ENCODE peak calls at places on chromosomes 11 and 22, in ten cellular contexts. G is GM12891, U is H1, H is HepG2, D is transverse colon, M is HCT116, Y is breast epithelium, R is K562, J is upper lobe of left lung, P is endothelial cell of umbilical vein. F is an unnamed sample.

GRCh38 chr22:44773082-44773481 is 20.7 kb downstream of the ARHGAP8 start:
- DNase-seq in J (no peak), R (no peak), D (no peak), U (no peak), Y (no peak), H (no peak), M (no peak), P (no peak), G (no peak), F (no peak)

GRCh38 chr11:119615003-119615878 is 113.8 kb downstream of the NECTIN1 start:
- DNase-seq in R (no peak), M (peak), H (peak), G (no peak), J (peak), U (no peak), Y (no peak), D (no peak), P (peak), F (no peak)

GRCh38 chr11:19711911-19712280 is 741 bp upstream of the NAV2 start:
- DNase-seq in D (peak), J (no peak), G (no peak), H (no peak), M (no peak), P (no peak), U (no peak), Y (no peak), R (peak), F (no peak)

GRCh38 chr22:49331223-49331815 is 496.4 kb downstream of the BRD1 start:
- DNase-seq in H (no peak), D (peak), R (no peak), M (no peak), J (no peak), G (no peak), U (peak), P (no peak), Y (peak), F (no peak)

GRCh38 chr22:27537481-27537891 is 264.1 kb downstream of the MN1 start:
- DNase-seq in Y (no peak), M (no peak), U (no peak), G (no peak), P (peak), H (no peak), D (peak), J (no peak), R (no peak), F (no peak)

GRCh38 chr11:45984192-45984591 is 61.7 kb downstream of the LARGE2 start:
- DNase-seq in P (no peak), D (no peak), Y (no peak), H (no peak), G (no peak), U (no peak), R (no peak), J (no peak), M (no peak), F (no peak)

GRCh38 chr11:34632105-34632780 is 11.3 kb downstream of the EHF start:
- DNase-seq in M (no peak), P (no peak), R (no peak), H (no peak), U (no peak), G (no peak), J (peak), Y (peak), D (no peak), F (no peak)

GRCh38 chr11:31958086-31958735 is 132.7 kb upstream of the RCN1 start:
- DNase-seq in Y (no peak), G (peak), H (peak), R (peak), J (peak), P (peak), U (peak), D (peak), M (peak), F (peak)

GRCh38 chr11:80503990-80504389 is 1063.2 kb upstream of the TENM4 start:
- DNase-seq in H (no peak), M (no peak), G (no peak), D (no peak), R (no peak), J (no peak), P (no peak), Y (no peak), U (no peak), F (no peak)

GRCh38 chr11:14969922-14970323 is 2.2 kb downstream of the CALCA start:
- DNase-seq in Y (no peak), M (peak), P (peak), U (peak), G (no peak), R (peak), H (peak), J (no peak), D (peak), F (no peak)

GRCh38 chr11:12263141-12263693 is 114.2 kb upstream of the PARVA start:
- DNase-seq in R (peak), P (no peak), D (no peak), M (no peak), H (no peak), U (no peak), Y (no peak), G (no peak), J (no peak), F (no peak)

GRCh38 chr11:122696662-122697061 is 41.1 kb downstream of the UBASH3B start:
- DNase-seq in D (no peak), R (peak), J (no peak), P (peak), Y (no peak), U (no peak), G (no peak), H (no peak), M (no peak), F (peak)

GRCh38 chr22:39942433-39943213 is 17.6 kb upstream of the TMA7B start:
- DNase-seq in P (no peak), D (no peak), U (no peak), R (no peak), G (no peak), Y (no peak), H (no peak), M (no peak), J (no peak), F (no peak)

GRCh38 chr11:73141031-73141308 is 1.1 kb downstream of the FCHSD2 start:
- DNase-seq in U (no peak), J (peak), G (no peak), H (no peak), R (peak), P (no peak), D (no peak), Y (no peak), M (no peak), F (no peak)

GRCh38 chr11:8988329-8989234 is 15.2 kb downstream of the NRIP3 start:
- DNase-seq in Y (no peak), G (no peak), P (no peak), D (no peak), U (no peak), M (no peak), R (peak), J (no peak), H (no peak), F (no peak)

GRCh38 chr22:27216444-27216843 is 559.1 kb downstream of the MIAT start:
- DNase-seq in G (no peak), D (no peak), U (no peak), H (no peak), P (no peak), Y (no peak), M (no peak), R (no peak), J (no peak), F (no peak)

GRCh38 chr11:10350341-10350740 is 45.5 kb downstream of the ADM start:
- DNase-seq in M (peak), U (no peak), H (peak), P (no peak), J (no peak), G (no peak), Y (no peak), R (no peak), D (no peak), F (no peak)

GRCh38 chr22:46352691-46353386 is 17.3 kb downstream of the TRMU start:
- DNase-seq in P (no peak), R (no peak), M (no peak), G (no peak), H (no peak), U (no peak), Y (no peak), J (peak), D (peak), F (no peak)

GRCh38 chr11:66104057-66104638 is 34.1 kb downstream of the PACS1 start:
- DNase-seq in D (no peak), R (no peak), J (no peak), G (no peak), Y (no peak), H (no peak), U (no peak), M (no peak), P (no peak), F (no peak)

GRCh38 chr11:14012836-14013235 is 50.3 kb downstream of the SPON1 start:
- DNase-seq in R (no peak), H (no peak), G (no peak), Y (no peak), P (no peak), D (no peak), U (no peak), M (no peak), J (no peak), F (no peak)

GRCh38 chr11:17581732-17582053 is 34.6 kb downstream of the OTOG start:
- DNase-seq in J (peak), D (no peak), G (no peak), Y (no peak), U (no peak), M (no peak), R (no peak), H (no peak), P (no peak), F (no peak)

GRCh38 chr11:68843052-68843561 is 1.4 kb upstream of the CPT1A start:
- DNase-seq in U (no peak), R (no peak), P (peak), G (no peak), M (no peak), J (peak), H (no peak), D (peak), Y (no peak), F (no peak)

GRCh38 chr22:31085493-31085824 is 4.3 kb downstream of the SMTN start:
- DNase-seq in R (no peak), P (no peak), D (peak), J (no peak), U (no peak), H (no peak), G (no peak), M (no peak), Y (peak), F (no peak)

GRCh38 chr11:70494559-70495350 is 96.4 kb downstream of the CTTN start:
- DNase-seq in D (no peak), G (no peak), H (no peak), U (no peak), M (no peak), R (no peak), P (no peak), Y (no peak), J (no peak), F (no peak)

GRCh38 chr22:43980996-43981395 is 25.8 kb downstream of the SAMM50 start:
- DNase-seq in U (no peak), P (no peak), J (no peak), H (no peak), D (no peak), M (no peak), G (no peak), R (no peak), Y (no peak), F (no peak)

GRCh38 chr11:60570970-60571369 is 55.8 kb downstream of the MS4A13 start:
- DNase-seq in J (no peak), D (no peak), M (no peak), U (no peak), H (no peak), Y (no peak), G (no peak), P (no peak), R (no peak), F (no peak)

GRCh38 chr11:69531071-69531716 is 49.7 kb downstream of the LINC01488 start:
- DNase-seq in P (no peak), M (no peak), H (no peak), R (no peak), Y (no peak), D (no peak), U (no peak), J (peak), G (no peak), F (no peak)

GRCh38 chr22:40855960-40856512 is 403 bp downstream of the ST13 start:
- DNase-seq in J (peak), P (peak), U (no peak), R (peak), H (no peak), G (peak), Y (peak), M (no peak), D (no peak), F (no peak)

GRCh38 chr22:47022075-47022473 is 259.6 kb downstream of the TBC1D22A start:
- DNase-seq in Y (no peak), M (no peak), J (no peak), D (no peak), H (peak), U (no peak), G (no peak), R (no peak), P (no peak), F (no peak)

GRCh38 chr11:132028380-132029240 is 658.2 kb downstream of the NTM start:
- DNase-seq in U (no peak), J (no peak), G (peak), M (no peak), P (peak), R (no peak), H (peak), D (peak), Y (no peak), F (no peak)

DNA sequence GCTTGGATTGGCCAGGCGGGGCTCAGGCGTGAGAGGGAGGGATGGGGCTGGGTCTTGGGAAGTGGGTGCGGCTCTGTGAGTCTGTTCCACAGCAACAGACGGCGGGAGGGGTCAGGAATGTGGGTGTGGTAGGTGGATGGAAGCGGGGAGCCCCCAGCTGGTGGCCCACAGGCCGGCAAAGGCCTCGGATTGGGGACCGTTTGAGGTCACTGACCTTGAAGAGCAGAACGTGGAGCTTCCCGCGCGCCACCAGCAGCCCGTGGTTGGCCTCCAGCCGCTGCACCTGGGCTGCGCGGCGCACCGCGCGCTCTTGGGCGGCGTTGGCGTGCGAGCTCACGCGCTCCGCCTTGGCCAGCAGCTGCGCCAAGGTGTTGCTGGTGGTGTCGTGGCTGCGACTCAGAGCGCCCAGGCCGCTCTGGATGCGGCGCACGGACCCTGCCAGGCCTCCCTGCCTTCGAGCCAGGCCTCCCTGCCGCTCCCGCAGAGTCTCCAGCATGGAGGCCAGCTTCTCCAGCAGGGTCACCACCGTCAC is 356 bp downstream of the CAVIN3 start:
- DNase-seq in H (no peak), M (peak), P (peak), Y (peak), G (peak), J (peak), D (peak), U (no peak), R (peak), F (peak)
- TF ChIP-seq POLR2A in H (no peak), M (peak), P (peak), Y (no peak), G (no peak), J (no peak), D (no peak), U (no peak), R (no peak), F (no peak)

GRCh38 chr11:27282141-27282590 is 80.8 kb downstream of the CCDC34 start:
- DNase-seq in M (no peak), G (no peak), P (peak), Y (no peak), U (no peak), J (no peak), H (peak), R (no peak), D (no peak), F (no peak)
- TF ChIP-seq POLR2AphosphoS5 in M (no peak), G (no peak), P (peak), Y (no peak), U (no peak), J (no peak), H (no peak), R (no peak), D (no peak), F (no peak)

GRCh38 chr22:36387914-36388864 is at the start of gene MYH9:
- DNase-seq in J (peak), D (peak), H (peak), Y (peak), P (peak), R (peak), M (peak), U (peak), G (peak), F (peak)
- TF ChIP-seq POLR2A in J (peak), D (peak), H (peak), Y (peak), P (peak), R (peak), M (peak), U (peak), G (peak), F (peak)

GRCh38 chr22:24807284-24807950 is 1.4 kb downstream of the SGSM1 start:
- DNase-seq in H (no peak), G (no peak), U (no peak), D (peak), J (no peak), M (no peak), Y (peak), R (no peak), P (no peak), F (no peak)

GRCh38 chr22:24809331-24809730 is 3.3 kb downstream of the SGSM1 start:
- DNase-seq in M (no peak), U (no peak), Y (no peak), P (no peak), H (no peak), J (no peak), G (no peak), R (no peak), D (no peak), F (no peak)

GRCh38 chr22:24806663-24807001 is 621 bp downstream of the SGSM1 start:
- DNase-seq in Y (no peak), H (no peak), J (no peak), P (no peak), U (no peak), R (no peak), M (no peak), D (no peak), G (no peak), F (no peak)

GRCh38 chr22:24803064-24803542 is 2.9 kb upstream of the SGSM1 start:
- DNase-seq in D (peak), R (peak), P (peak), M (peak), Y (no peak), J (peak), U (peak), G (peak), H (peak), F (peak)

DNA sequence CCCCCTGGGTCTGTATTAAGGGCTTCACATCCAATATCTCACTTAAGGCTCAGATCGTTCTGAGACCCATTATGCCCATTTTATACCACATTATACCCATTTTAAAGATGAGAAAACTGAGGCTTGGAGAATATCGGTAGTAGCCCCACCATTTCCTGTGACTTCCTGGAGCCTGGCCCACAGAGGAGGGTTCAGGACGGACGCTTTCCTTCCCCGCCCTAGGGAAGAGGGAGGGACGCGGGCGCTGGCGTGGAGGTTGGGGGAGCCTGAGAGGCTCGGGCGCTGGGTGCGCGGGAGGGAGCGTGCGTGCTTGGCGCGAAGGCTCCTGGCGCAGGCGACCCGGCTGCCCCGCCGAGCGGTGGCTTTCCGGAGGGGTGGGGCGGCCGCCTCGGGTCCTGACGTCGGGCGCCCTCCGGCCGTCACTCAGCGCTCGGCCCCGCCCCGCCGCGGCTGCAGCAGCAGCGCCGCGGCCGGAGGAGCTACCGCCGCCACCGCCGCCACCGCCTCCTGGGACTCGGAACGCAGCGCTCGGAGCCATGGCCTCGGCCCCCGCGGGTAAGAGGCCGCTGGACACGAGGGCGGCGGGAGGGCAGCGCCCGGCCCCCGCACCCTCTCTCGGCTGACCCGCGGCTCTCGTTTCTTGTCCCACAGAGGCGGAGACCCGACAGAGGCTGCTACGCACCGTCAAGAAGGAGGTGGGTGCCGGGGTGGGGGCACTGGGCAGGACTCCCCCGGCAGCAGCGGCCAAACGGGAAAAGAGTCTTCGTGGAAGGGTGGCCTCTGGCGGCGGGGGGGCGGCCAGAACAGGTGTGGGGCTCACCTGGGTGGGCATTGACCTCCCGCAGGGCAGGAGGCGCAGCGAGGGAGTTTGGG is at the start of gene SGSM1:
- DNase-seq in G (peak), H (peak), R (peak), P (peak), D (peak), M (peak), Y (peak), J (peak), U (peak), F (peak)
- TF ChIP-seq POLR2AphosphoS5 in G (no peak), H (no peak), R (no peak), P (no peak), D (no peak), M (peak), Y (peak), J (no peak), U (no peak), F (no peak)

DNA sequence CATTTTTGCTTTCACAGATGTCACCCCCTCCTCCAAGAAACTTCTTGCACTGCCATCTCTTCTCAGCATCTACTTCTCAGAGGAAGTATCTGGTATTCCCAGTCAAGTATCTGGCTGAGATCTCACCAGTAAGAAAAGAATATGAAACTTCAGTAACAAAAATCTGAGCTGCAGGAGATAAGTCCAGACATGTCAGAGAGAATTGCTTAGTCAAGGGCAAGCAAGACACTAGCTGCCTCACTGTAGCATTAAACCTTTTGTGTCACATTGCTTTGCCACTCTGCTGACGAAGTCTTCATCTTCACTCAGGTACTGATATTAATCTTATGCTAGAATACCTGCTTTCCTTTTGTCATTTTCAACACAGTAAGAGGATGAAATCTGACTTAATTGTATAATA is 70.6 kb upstream of the ZC3H12C start:
- DNase-seq in U (no peak), H (no peak), P (no peak), D (no peak), Y (no peak), J (no peak), G (no peak), M (no peak), R (no peak), F (no peak)
- TF ChIP-seq POLR2A in U (no peak), H (no peak), P (no peak), D (no peak), Y (no peak), J (no peak), G (peak), M (no peak), R (no peak), F (no peak)

DNA sequence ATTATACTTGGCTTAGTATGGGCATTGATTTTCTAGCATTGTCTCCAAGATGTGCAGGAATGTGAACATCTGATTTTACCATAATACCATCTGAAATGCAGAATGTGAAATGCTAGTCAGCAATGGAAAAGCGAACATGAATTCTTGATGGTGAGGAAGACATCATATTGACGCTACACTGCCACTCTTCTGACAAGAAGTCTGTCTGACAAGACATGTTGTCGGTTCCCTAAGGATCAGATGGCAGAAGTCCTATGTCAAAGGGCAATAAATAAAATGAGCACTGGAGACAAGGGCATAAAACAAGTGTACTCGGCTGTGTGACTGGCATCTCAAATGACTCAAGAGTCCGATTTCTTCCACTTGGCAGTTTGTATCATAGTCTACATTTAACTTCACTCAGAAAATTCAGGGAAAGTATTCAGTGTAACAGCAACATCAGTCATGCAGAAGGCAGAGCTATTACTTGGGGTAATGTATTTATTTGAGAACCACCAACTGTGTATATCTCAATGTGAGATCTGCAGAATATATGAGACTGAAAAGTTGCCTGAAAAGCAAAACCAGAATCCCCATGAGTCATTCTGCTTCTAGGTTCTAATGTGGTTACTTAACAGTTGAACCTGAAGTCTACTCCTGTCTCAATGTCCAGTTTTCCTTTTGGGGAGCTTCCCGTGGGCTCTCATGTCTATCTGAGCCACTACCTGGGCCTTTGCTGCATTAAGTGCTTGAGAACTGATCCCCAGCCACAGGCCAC is 51.5 kb downstream of the SLC17A6 start:
- DNase-seq in R (no peak), Y (no peak), P (no peak), H (no peak), U (no peak), D (no peak), M (no peak), G (no peak), J (no peak), F (no peak)
- TF ChIP-seq POLR2AphosphoS5 in R (no peak), Y (no peak), P (no peak), H (no peak), U (no peak), D (no peak), M (no peak), G (no peak), J (no peak), F (no peak)